ENCODE peak calls at places on chromosomes 16 and 17, in eight cellular contexts. Q, F, Y, K, A, B, I and E are unnamed samples.

GRCh38 chr16:80803341-80804060 is 897 bp downstream of the CDYL2 start:
- DNase-seq in B (peak; percentile 59), I (peak; percentile 37), Q (peak; percentile 45), A (no peak), F (peak; percentile 14), Y (no peak), K (peak; percentile 24), E (peak; percentile 14)

GRCh38 chr16:83023011-83023410 is 396.2 kb downstream of the CDH13 start:
- DNase-seq in Q (no peak), Y (no peak), I (no peak), K (no peak), A (no peak), B (no peak), F (no peak), E (no peak)

GRCh38 chr16:66899310-66899944 is 19.1 kb downstream of the PDP2 start:
- DNase-seq in F (no peak), I (no peak), Y (no peak), Q (no peak), K (no peak), A (no peak), B (no peak), E (no peak)

GRCh38 chr16:84823926-84824325 is 4.1 kb downstream of the CRISPLD2 start:
- DNase-seq in Q (no peak), B (no peak), Y (no peak), F (no peak), I (no peak), K (no peak), A (no peak), E (no peak)

GRCh38 chr17:9242497-9242881 is 221.2 kb downstream of the NTN1 start:
- DNase-seq in A (no peak), F (no peak), Y (no peak), I (no peak), B (no peak), K (no peak), Q (no peak), E (no peak)

GRCh38 chr16:66927012-66927436 is 1.7 kb upstream of the RRAD start:
- DNase-seq in Y (peak; percentile 74), I (peak; percentile 83), F (peak; percentile 62), A (peak; percentile 84), B (no peak), K (no peak), Q (no peak), E (peak; percentile 51)

GRCh38 chr16:73371584-73372319 is 323.8 kb upstream of the ZFHX3 start:
- DNase-seq in B (no peak), Y (no peak), Q (no peak), K (no peak), I (no peak), F (no peak), A (no peak), E (no peak)

GRCh38 chr16:35910409-35910808 is 2451.0 kb downstream of the TP53TG3F start:
- DNase-seq in Q (no peak), B (no peak), Y (no peak), F (no peak), I (no peak), K (no peak), A (no peak), E (no peak)

GRCh38 chr17:7478276-7479138 is 924 bp downstream of the ZBTB4 start:
- DNase-seq in F (peak; percentile 63), I (peak; percentile 52), A (no peak), Q (peak; percentile 55), B (peak; percentile 79), Y (no peak), K (no peak), E (peak; percentile 27)

GRCh38 chr16:53502331-53503269 is at the start of gene AKTIP:
- DNase-seq in A (peak; percentile 43), Q (peak; percentile 79), F (peak; percentile 35), I (peak; percentile 77), K (no peak), Y (no peak), B (peak; percentile 76), E (peak; percentile 79)

GRCh38 chr17:59641799-59642484 is 22.2 kb downstream of the CLTC start:
- DNase-seq in I (no peak), A (no peak), B (no peak), Q (no peak), F (no peak), Y (no peak), K (no peak), E (no peak)

GRCh38 chr17:73187203-73187769 is 5.6 kb upstream of the COG1 start:
- DNase-seq in K (no peak), B (no peak), I (no peak), A (no peak), Y (no peak), Q (peak; percentile 40), F (no peak), E (no peak)

GRCh38 chr16:59088401-59088800 is 354.3 kb upstream of the GOT2 start:
- DNase-seq in B (no peak), I (no peak), K (no peak), F (no peak), Q (no peak), A (no peak), Y (no peak), E (no peak)

GRCh38 chr17:43546317-43547188 is at the start of gene ETV4:
- DNase-seq in A (peak; percentile 97), I (peak; percentile 92), Q (peak; percentile 89), F (peak; percentile 94), Y (peak; percentile 95), K (peak; percentile 93), B (peak; percentile 98), E (peak; percentile 96)

GRCh38 chr17:21171309-21171922 is 42.5 kb downstream of the TMEM11 start:
- DNase-seq in A (no peak), F (no peak), Q (no peak), B (no peak), I (no peak), K (no peak), Y (no peak), E (no peak)

GRCh38 chr17:45060824-45061605 is at the start of gene NMT1:
- DNase-seq in F (peak; percentile 98), I (peak; percentile 98), B (peak; percentile 99), A (peak; percentile 99), Y (peak; percentile 99), Q (peak; percentile 97), K (peak; percentile 88), E (peak; percentile 100)
- TF ChIP-seq CTCF in F (no peak), I (no peak), B (no peak), A (no peak), Y (no peak), Q (no peak), K (no peak), E (no peak)

GRCh38 chr17:81409190-81409935 is 14.1 kb downstream of the BAHCC1 start:
- DNase-seq in Y (no peak), K (no peak), F (no peak), B (no peak), A (no peak), I (no peak), Q (no peak), E (no peak)
- TF ChIP-seq CTCF in Y (no peak), K (no peak), F (no peak), B (no peak), A (no peak), I (no peak), Q (no peak), E (no peak)

GRCh38 chr16:1444730-1445517 is 568 bp upstream of the CCDC154 start:
- DNase-seq in F (no peak), I (no peak), B (no peak), Y (no peak), K (no peak), A (no peak), Q (no peak), E (no peak)

GRCh38 chr16:1443980-1444729 is at the start of gene CCDC154:
- DNase-seq in F (no peak), Q (no peak), B (no peak), I (no peak), K (no peak), A (no peak), Y (no peak), E (no peak)

GRCh38 chr16:1442697-1443096 is 1.7 kb downstream of the CCDC154 start:
- DNase-seq in Y (no peak), F (no peak), I (no peak), A (no peak), B (no peak), Q (no peak), K (no peak), E (no peak)

GRCh38 chr16:1441391-1441829 is 2.9 kb downstream of the CCDC154 start:
- DNase-seq in A (no peak), B (no peak), K (no peak), Q (no peak), Y (no peak), I (no peak), F (no peak), E (no peak)

GRCh38 chr16:1443403-1443973 is 868 bp downstream of the CCDC154 start:
- DNase-seq in F (no peak), B (no peak), Q (no peak), Y (no peak), K (no peak), I (no peak), A (no peak), E (no peak)
- TF ChIP-seq CTCF in F (no peak), B (no peak), Q (no peak), Y (no peak), K (no peak), I (no peak), A (no peak), E (no peak)

DNA sequence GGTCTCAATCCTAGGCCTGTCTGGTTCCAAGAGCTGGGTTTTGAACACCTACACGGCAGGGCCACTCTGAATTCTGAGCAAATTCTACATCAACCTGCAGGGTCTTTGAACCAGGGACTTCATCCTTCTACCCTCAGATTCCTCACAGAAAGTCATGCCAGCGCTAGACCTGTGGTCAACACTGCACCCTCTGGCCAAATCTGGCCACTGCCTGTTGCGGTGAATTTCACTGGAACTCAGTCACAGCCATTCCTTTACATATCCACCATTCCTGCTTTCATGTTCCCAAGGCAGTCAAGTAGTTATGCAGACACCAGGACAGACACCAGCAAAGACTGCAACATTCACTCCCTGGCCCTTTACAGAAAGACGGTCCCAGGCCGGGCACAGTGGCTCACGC is 144.6 kb downstream of the C16orf95 start:
- DNase-seq in F (no peak), A (no peak), Q (no peak), B (no peak), Y (no peak), K (no peak), I (no peak), E (no peak)
- TF ChIP-seq CTCF in F (no peak), A (no peak), Q (no peak), B (no peak), Y (peak; percentile 2), K (no peak), I (no peak), E (no peak)

GRCh38 chr16:69936252-69936651 is 14.9 kb upstream of the CLEC18A start:
- DNase-seq in Q (no peak), Y (no peak), B (no peak), K (no peak), A (no peak), F (no peak), I (no peak), E (no peak)

GRCh38 chr16:69936751-69937211 is 14.4 kb upstream of the CLEC18A start:
- DNase-seq in B (no peak), Q (no peak), A (no peak), Y (no peak), K (no peak), I (no peak), F (no peak), E (no peak)

GRCh38 chr16:69938981-69939820 is 11.9 kb upstream of the CLEC18A start:
- DNase-seq in Y (no peak), I (no peak), A (no peak), F (no peak), B (no peak), Q (no peak), K (no peak), E (no peak)

GRCh38 chr16:69935740-69936139 is 15.4 kb upstream of the CLEC18A start:
- DNase-seq in K (no peak), I (no peak), F (no peak), Y (no peak), A (no peak), B (no peak), Q (no peak), E (no peak)

GRCh38 chr16:69937465-69937951 is 13.6 kb upstream of the CLEC18A start:
- DNase-seq in K (no peak), F (no peak), B (no peak), A (no peak), Q (no peak), Y (no peak), I (no peak), E (peak; percentile 16)
- TF ChIP-seq CTCF in K (no peak), F (no peak), B (no peak), A (no peak), Q (no peak), Y (peak; percentile 44), I (no peak), E (peak; percentile 37)